ENCODE peak calls at places on chromosomes 6 and 20, in ten cellular contexts. N is CD4-positive, alpha-beta T cell; G is DMS 273 treated with DMSO at 0.1 percent for 48 hours; I is AG09309; H is WTC11; R is breast epithelium; M is type B pancreatic cell; J is T-helper 22 cell; X is upper lobe of right lung; V is globus pallidus. Q is an unnamed sample.

GRCh38 chr20:56453347-56453746 is 15.1 kb upstream of the RTF2 start:
- DNase-seq in N (no peak), G (no peak), I (no peak), H (no peak), R (no peak), M (no peak), J (no peak), X (no peak), V (no peak), Q (no peak)

GRCh38 chr6:144637535-144637934 is 352.4 kb downstream of the UTRN start:
- DNase-seq in N (no peak), G (no peak), I (no peak), H (no peak), R (no peak), M (no peak), J (no peak), X (no peak), V (no peak), Q (no peak)

GRCh38 chr20:407097-407952 is 774 bp upstream of the RBCK1 start:
- DNase-seq in N (peak), G (peak), I (peak), H (peak), R (peak), M (no peak), J (peak), X (peak), V (peak), Q (peak)

GRCh38 chr6:117498159-117498558 is 15.7 kb downstream of the DCBLD1 start:
- DNase-seq in N (no peak), G (no peak), I (no peak), H (no peak), R (no peak), M (no peak), J (no peak), X (no peak), V (no peak), Q (no peak)

GRCh38 chr20:63102720-63103375 is 96.1 kb upstream of the BHLHE23 start:
- DNase-seq in N (peak), G (no peak), I (no peak), H (peak), R (no peak), M (no peak), J (peak), X (peak), V (no peak), Q (peak)

GRCh38 chr6:56101141-56101553 is 146.2 kb downstream of the COL21A1 start:
- DNase-seq in N (no peak), G (no peak), I (peak), H (no peak), R (no peak), M (no peak), J (no peak), X (no peak), V (no peak), Q (no peak)

GRCh38 chr6:32152414-32153251 is 894 bp upstream of the PRRT1 start:
- DNase-seq in N (no peak), G (no peak), I (no peak), H (no peak), R (no peak), M (no peak), J (no peak), X (no peak), V (peak), Q (peak)

GRCh38 chr6:167237438-167237837 is 53.7 kb upstream of the UNC93A start:
- DNase-seq in N (no peak), G (no peak), I (no peak), H (no peak), R (no peak), M (no peak), J (no peak), X (no peak), V (no peak), Q (no peak)

GRCh38 chr20:16984481-16984880 is 236.3 kb downstream of the OTOR start:
- DNase-seq in N (no peak), G (no peak), I (no peak), H (no peak), R (no peak), M (no peak), J (no peak), X (no peak), V (no peak), Q (no peak)

GRCh38 chr6:39301606-39302005 is 12.6 kb downstream of the KCNK17 start:
- DNase-seq in N (no peak), G (no peak), I (no peak), H (peak), R (no peak), M (no peak), J (no peak), X (no peak), V (no peak), Q (peak)

GRCh38 chr6:5665173-5665572 is 341.6 kb downstream of the NRN1 start:
- DNase-seq in N (peak), G (no peak), I (no peak), H (no peak), R (no peak), M (peak), J (no peak), X (no peak), V (no peak), Q (no peak)

GRCh38 chr20:3691306-3691705 is 9.5 kb upstream of the ADAM33 start:
- DNase-seq in N (no peak), G (no peak), I (no peak), H (no peak), R (no peak), M (no peak), J (no peak), X (no peak), V (no peak), Q (no peak)

GRCh38 chr6:112800916-112801315 is 453.8 kb downstream of the RFPL4B start:
- DNase-seq in N (no peak), G (no peak), I (no peak), H (no peak), R (no peak), M (no peak), J (no peak), X (no peak), V (no peak), Q (no peak)

GRCh38 chr20:61123751-61124368 is 128.2 kb upstream of the CDH4 start:
- DNase-seq in N (no peak), G (no peak), I (no peak), H (no peak), R (no peak), M (no peak), J (no peak), X (peak), V (no peak), Q (no peak)